ENCODE peak calls at places on chromosomes 1 and 21, in nine cellular contexts. One of them, this sample, is unnamed.
A peak's percentile ranks its signal among the peaks of the same experiment; 100 is the strongest.

GRCh38 chr1:174052621-174053020 is 30.5 kb upstream of the RC3H1 start:
- DNase-seq in ELR: peak; percentile 28
- DNase-seq in Karpas-422: no peak
- DNase-seq in hepatocyte: no peak
- DNase-seq in nephron progenitor cell: no peak
- DNase-seq in thoracic aorta: no peak
- DNase-seq in NCI-H524 treated with DMSO at 0.1 percent for 48 hours: no peak
- DNase-seq in EH: no peak
- DNase-seq in naive thymus-derived CD4-positive, alpha-beta T cell: no peak
- DNase-seq in this sample: no peak

GRCh38 chr1:248630551-248630950 is 4.3 kb downstream of the OR2T11 start:
- DNase-seq in ELR: no peak
- DNase-seq in Karpas-422: no peak
- DNase-seq in hepatocyte: no peak
- DNase-seq in nephron progenitor cell: no peak
- DNase-seq in thoracic aorta: no peak
- DNase-seq in NCI-H524 treated with DMSO at 0.1 percent for 48 hours: no peak
- DNase-seq in EH: no peak
- DNase-seq in naive thymus-derived CD4-positive, alpha-beta T cell: no peak
- DNase-seq in this sample: no peak

GRCh38 chr1:42523171-42523570 is 60.1 kb downstream of the CCDC30 start:
- DNase-seq in ELR: no peak
- DNase-seq in Karpas-422: no peak
- DNase-seq in hepatocyte: no peak
- DNase-seq in nephron progenitor cell: no peak
- DNase-seq in thoracic aorta: no peak
- DNase-seq in NCI-H524 treated with DMSO at 0.1 percent for 48 hours: no peak
- DNase-seq in EH: no peak
- DNase-seq in naive thymus-derived CD4-positive, alpha-beta T cell: no peak
- DNase-seq in this sample: no peak

GRCh38 chr1:204254031-204254661 is 40.4 kb upstream of the GOLT1A start:
- DNase-seq in ELR: peak; percentile 59
- DNase-seq in Karpas-422: no peak
- DNase-seq in hepatocyte: peak; percentile 49
- DNase-seq in nephron progenitor cell: no peak
- DNase-seq in thoracic aorta: no peak
- DNase-seq in NCI-H524 treated with DMSO at 0.1 percent for 48 hours: no peak
- DNase-seq in EH: peak; percentile 93
- DNase-seq in naive thymus-derived CD4-positive, alpha-beta T cell: no peak
- DNase-seq in this sample: no peak

GRCh38 chr1:45325816-45326506 is 734 bp upstream of the HPDL start:
- DNase-seq in ELR: no peak
- DNase-seq in Karpas-422: no peak
- DNase-seq in hepatocyte: no peak
- DNase-seq in nephron progenitor cell: no peak
- DNase-seq in thoracic aorta: no peak
- DNase-seq in NCI-H524 treated with DMSO at 0.1 percent for 48 hours: no peak
- DNase-seq in EH: peak; percentile 27
- DNase-seq in naive thymus-derived CD4-positive, alpha-beta T cell: no peak
- DNase-seq in this sample: no peak

GRCh38 chr1:2978691-2979190 is 42.5 kb upstream of the ACTRT2 start:
- DNase-seq in ELR: no peak
- DNase-seq in Karpas-422: no peak
- DNase-seq in hepatocyte: peak; percentile 1
- DNase-seq in nephron progenitor cell: no peak
- DNase-seq in thoracic aorta: no peak
- DNase-seq in NCI-H524 treated with DMSO at 0.1 percent for 48 hours: no peak
- DNase-seq in EH: no peak
- DNase-seq in naive thymus-derived CD4-positive, alpha-beta T cell: no peak
- DNase-seq in this sample: no peak

GRCh38 chr1:49294539-49294938 is 517.8 kb upstream of the BEND5 start:
- DNase-seq in ELR: no peak
- DNase-seq in Karpas-422: no peak
- DNase-seq in hepatocyte: no peak
- DNase-seq in nephron progenitor cell: no peak
- DNase-seq in thoracic aorta: no peak
- DNase-seq in NCI-H524 treated with DMSO at 0.1 percent for 48 hours: no peak
- DNase-seq in EH: no peak
- DNase-seq in naive thymus-derived CD4-positive, alpha-beta T cell: no peak
- DNase-seq in this sample: no peak

GRCh38 chr1:26702680-26703038 is 6.8 kb downstream of the ARID1A start:
- DNase-seq in ELR: no peak
- DNase-seq in Karpas-422: no peak
- DNase-seq in hepatocyte: no peak
- DNase-seq in nephron progenitor cell: no peak
- DNase-seq in thoracic aorta: no peak
- DNase-seq in NCI-H524 treated with DMSO at 0.1 percent for 48 hours: no peak
- DNase-seq in EH: no peak
- DNase-seq in naive thymus-derived CD4-positive, alpha-beta T cell: no peak
- DNase-seq in this sample: no peak

GRCh38 chr1:45543599-45544417 is 6.8 kb upstream of the AKR1A1 start:
- DNase-seq in ELR: no peak
- DNase-seq in Karpas-422: no peak
- DNase-seq in hepatocyte: peak; percentile 38
- DNase-seq in nephron progenitor cell: peak; percentile 39
- DNase-seq in thoracic aorta: no peak
- DNase-seq in NCI-H524 treated with DMSO at 0.1 percent for 48 hours: no peak
- DNase-seq in EH: peak; percentile 15
- DNase-seq in naive thymus-derived CD4-positive, alpha-beta T cell: peak; percentile 76
- DNase-seq in this sample: no peak

GRCh38 chr1:33275200-33275599 is 18.9 kb downstream of the ZNF362 start:
- DNase-seq in ELR: no peak
- DNase-seq in Karpas-422: no peak
- DNase-seq in hepatocyte: no peak
- DNase-seq in nephron progenitor cell: no peak
- DNase-seq in thoracic aorta: no peak
- DNase-seq in NCI-H524 treated with DMSO at 0.1 percent for 48 hours: no peak
- DNase-seq in EH: no peak
- DNase-seq in naive thymus-derived CD4-positive, alpha-beta T cell: no peak
- DNase-seq in this sample: no peak

GRCh38 chr1:59089343-59089742 is 207.6 kb upstream of the FGGY start:
- DNase-seq in ELR: no peak
- DNase-seq in Karpas-422: no peak
- DNase-seq in hepatocyte: no peak
- DNase-seq in nephron progenitor cell: no peak
- DNase-seq in thoracic aorta: no peak
- DNase-seq in NCI-H524 treated with DMSO at 0.1 percent for 48 hours: no peak
- DNase-seq in EH: no peak
- DNase-seq in naive thymus-derived CD4-positive, alpha-beta T cell: no peak
- DNase-seq in this sample: no peak

GRCh38 chr1:65321879-65322278 is 12.5 kb downstream of the DNAJC6 start:
- DNase-seq in ELR: no peak
- DNase-seq in Karpas-422: no peak
- DNase-seq in hepatocyte: no peak
- DNase-seq in nephron progenitor cell: no peak
- DNase-seq in thoracic aorta: no peak
- DNase-seq in NCI-H524 treated with DMSO at 0.1 percent for 48 hours: no peak
- DNase-seq in EH: no peak
- DNase-seq in naive thymus-derived CD4-positive, alpha-beta T cell: no peak
- DNase-seq in this sample: no peak

GRCh38 chr1:9529190-9529589 is 10.1 kb upstream of the SLC25A33 start:
- DNase-seq in ELR: peak; percentile 59
- DNase-seq in Karpas-422: no peak
- DNase-seq in hepatocyte: no peak
- DNase-seq in nephron progenitor cell: no peak
- DNase-seq in thoracic aorta: no peak
- DNase-seq in NCI-H524 treated with DMSO at 0.1 percent for 48 hours: no peak
- DNase-seq in EH: peak; percentile 56
- DNase-seq in naive thymus-derived CD4-positive, alpha-beta T cell: no peak
- DNase-seq in this sample: no peak

GRCh38 chr1:184755226-184756065 is 788 bp upstream of the EDEM3 start:
- DNase-seq in ELR: peak; percentile 63
- DNase-seq in Karpas-422: peak; percentile 64
- DNase-seq in hepatocyte: no peak
- DNase-seq in nephron progenitor cell: no peak
- DNase-seq in thoracic aorta: no peak
- DNase-seq in NCI-H524 treated with DMSO at 0.1 percent for 48 hours: no peak
- DNase-seq in EH: no peak
- DNase-seq in naive thymus-derived CD4-positive, alpha-beta T cell: no peak
- DNase-seq in this sample: no peak

GRCh38 chr21:16587141-16587570 is 857.4 kb downstream of the USP25 start:
- DNase-seq in ELR: peak; percentile 64
- DNase-seq in Karpas-422: no peak
- DNase-seq in hepatocyte: peak; percentile 58
- DNase-seq in nephron progenitor cell: no peak
- DNase-seq in thoracic aorta: no peak
- DNase-seq in NCI-H524 treated with DMSO at 0.1 percent for 48 hours: no peak
- DNase-seq in EH: no peak
- DNase-seq in naive thymus-derived CD4-positive, alpha-beta T cell: no peak
- DNase-seq in this sample: no peak

GRCh38 chr1:47418681-47419272 is 2.7 kb downstream of the FOXE3 start:
- DNase-seq in ELR: peak; percentile 41
- DNase-seq in Karpas-422: no peak
- DNase-seq in hepatocyte: no peak
- DNase-seq in nephron progenitor cell: no peak
- DNase-seq in thoracic aorta: no peak
- DNase-seq in NCI-H524 treated with DMSO at 0.1 percent for 48 hours: no peak
- DNase-seq in EH: no peak
- DNase-seq in naive thymus-derived CD4-positive, alpha-beta T cell: no peak
- DNase-seq in this sample: no peak

GRCh38 chr1:7570311-7570710 is 200.8 kb upstream of the VAMP3 start:
- DNase-seq in ELR: no peak
- DNase-seq in Karpas-422: no peak
- DNase-seq in hepatocyte: no peak
- DNase-seq in nephron progenitor cell: no peak
- DNase-seq in thoracic aorta: no peak
- DNase-seq in NCI-H524 treated with DMSO at 0.1 percent for 48 hours: no peak
- DNase-seq in EH: no peak
- DNase-seq in naive thymus-derived CD4-positive, alpha-beta T cell: no peak
- DNase-seq in this sample: no peak

GRCh38 chr21:26140185-26140584 is 30.4 kb downstream of the APP start:
- DNase-seq in ELR: peak; percentile 95
- DNase-seq in Karpas-422: no peak
- DNase-seq in hepatocyte: peak; percentile 24
- DNase-seq in nephron progenitor cell: no peak
- DNase-seq in thoracic aorta: no peak
- DNase-seq in NCI-H524 treated with DMSO at 0.1 percent for 48 hours: no peak
- DNase-seq in EH: peak; percentile 94
- DNase-seq in naive thymus-derived CD4-positive, alpha-beta T cell: no peak
- DNase-seq in this sample: no peak

GRCh38 chr1:41802532-41803501 is 115.9 kb downstream of the HIVEP3 start:
- DNase-seq in ELR: no peak
- DNase-seq in Karpas-422: no peak
- DNase-seq in hepatocyte: no peak
- DNase-seq in nephron progenitor cell: no peak
- DNase-seq in thoracic aorta: no peak
- DNase-seq in NCI-H524 treated with DMSO at 0.1 percent for 48 hours: no peak
- DNase-seq in EH: peak; percentile 18
- DNase-seq in naive thymus-derived CD4-positive, alpha-beta T cell: peak; percentile 51
- DNase-seq in this sample: no peak

GRCh38 chr1:36602189-36602588 is 119.5 kb upstream of the CSF3R start:
- DNase-seq in ELR: no peak
- DNase-seq in Karpas-422: no peak
- DNase-seq in hepatocyte: no peak
- DNase-seq in nephron progenitor cell: no peak
- DNase-seq in thoracic aorta: no peak
- DNase-seq in NCI-H524 treated with DMSO at 0.1 percent for 48 hours: no peak
- DNase-seq in EH: no peak
- DNase-seq in naive thymus-derived CD4-positive, alpha-beta T cell: no peak
- DNase-seq in this sample: no peak

GRCh38 chr1:171664976-171665375 is 12.5 kb upstream of the MYOC start:
- DNase-seq in ELR: peak; percentile 21
- DNase-seq in Karpas-422: no peak
- DNase-seq in hepatocyte: no peak
- DNase-seq in nephron progenitor cell: no peak
- DNase-seq in thoracic aorta: no peak
- DNase-seq in NCI-H524 treated with DMSO at 0.1 percent for 48 hours: no peak
- DNase-seq in EH: peak; percentile 7
- DNase-seq in naive thymus-derived CD4-positive, alpha-beta T cell: no peak
- DNase-seq in this sample: no peak

GRCh38 chr1:180178511-180179161 is 24.0 kb downstream of the QSOX1 start:
- DNase-seq in ELR: peak; percentile 68
- DNase-seq in Karpas-422: peak; percentile 85
- DNase-seq in hepatocyte: peak; percentile 75
- DNase-seq in nephron progenitor cell: peak; percentile 83
- DNase-seq in thoracic aorta: no peak
- DNase-seq in NCI-H524 treated with DMSO at 0.1 percent for 48 hours: no peak
- DNase-seq in EH: peak; percentile 62
- DNase-seq in naive thymus-derived CD4-positive, alpha-beta T cell: peak; percentile 61
- DNase-seq in this sample: peak; percentile 81

GRCh38 chr1:244090645-244091044 is 39.6 kb downstream of the ZBTB18 start:
- DNase-seq in ELR: no peak
- DNase-seq in Karpas-422: no peak
- DNase-seq in hepatocyte: no peak
- DNase-seq in nephron progenitor cell: no peak
- DNase-seq in thoracic aorta: no peak
- DNase-seq in NCI-H524 treated with DMSO at 0.1 percent for 48 hours: no peak
- DNase-seq in EH: no peak
- DNase-seq in naive thymus-derived CD4-positive, alpha-beta T cell: no peak
- DNase-seq in this sample: no peak

GRCh38 chr1:10908266-10908665 is 104.2 kb upstream of the TARDBP start:
- DNase-seq in ELR: no peak
- DNase-seq in Karpas-422: no peak
- DNase-seq in hepatocyte: no peak
- DNase-seq in nephron progenitor cell: no peak
- DNase-seq in thoracic aorta: no peak
- DNase-seq in NCI-H524 treated with DMSO at 0.1 percent for 48 hours: no peak
- DNase-seq in EH: no peak
- DNase-seq in naive thymus-derived CD4-positive, alpha-beta T cell: no peak
- DNase-seq in this sample: no peak

GRCh38 chr21:43286196-43286595 is 117.4 kb downstream of the CRYAA start:
- DNase-seq in ELR: no peak
- DNase-seq in Karpas-422: no peak
- DNase-seq in hepatocyte: no peak
- DNase-seq in nephron progenitor cell: no peak
- DNase-seq in thoracic aorta: no peak
- DNase-seq in NCI-H524 treated with DMSO at 0.1 percent for 48 hours: no peak
- DNase-seq in EH: no peak
- DNase-seq in naive thymus-derived CD4-positive, alpha-beta T cell: no peak
- DNase-seq in this sample: no peak

GRCh38 chr1:170765712-170766330 is 101.9 kb downstream of the PRRX1 start:
- DNase-seq in ELR: peak; percentile 53
- DNase-seq in Karpas-422: peak; percentile 53
- DNase-seq in hepatocyte: peak; percentile 25
- DNase-seq in nephron progenitor cell: no peak
- DNase-seq in thoracic aorta: no peak
- DNase-seq in NCI-H524 treated with DMSO at 0.1 percent for 48 hours: peak; percentile 1
- DNase-seq in EH: peak; percentile 62
- DNase-seq in naive thymus-derived CD4-positive, alpha-beta T cell: no peak
- DNase-seq in this sample: no peak

This sample was measured in ecto neural progenitor cell.